ENCODE peak calls at places on chromosome 1, in five cellular contexts. One of them, this sample, is unnamed.

GRCh38 chr1:237507005-237507404 is 383.7 kb downstream of the ZP4 start:
- DNase-seq in neuronal stem cell: no peak
- DNase-seq in IMR-90: no peak
- DNase-seq in H1: no peak
- DNase-seq in mesenchymal stem cell: no peak
- DNase-seq in this sample: no peak

GRCh38 chr1:109649380-109649987 is 6.4 kb upstream of the GSTM4 start:
- DNase-seq in neuronal stem cell: no peak
- DNase-seq in IMR-90: peak
- DNase-seq in H1: no peak
- DNase-seq in mesenchymal stem cell: peak
- DNase-seq in this sample: no peak

GRCh38 chr1:164786980-164787833 is 228.2 kb downstream of the PBX1 start:
- DNase-seq in neuronal stem cell: peak
- DNase-seq in IMR-90: peak
- DNase-seq in H1: peak
- DNase-seq in mesenchymal stem cell: peak
- DNase-seq in this sample: peak

GRCh38 chr1:189654906-189655305 is 822.8 kb downstream of the BRINP3 start:
- DNase-seq in neuronal stem cell: no peak
- DNase-seq in IMR-90: peak
- DNase-seq in H1: no peak
- DNase-seq in mesenchymal stem cell: peak
- DNase-seq in this sample: no peak

GRCh38 chr1:150258275-150258666 is 697 bp downstream of the CA14 start:
- DNase-seq in neuronal stem cell: no peak
- DNase-seq in IMR-90: no peak
- DNase-seq in H1: no peak
- DNase-seq in mesenchymal stem cell: peak
- DNase-seq in this sample: no peak

GRCh38 chr1:245156041-245156735 is 1.4 kb downstream of the KIF26B start:
- DNase-seq in neuronal stem cell: peak
- DNase-seq in IMR-90: peak
- DNase-seq in H1: peak
- DNase-seq in mesenchymal stem cell: peak
- DNase-seq in this sample: peak

GRCh38 chr1:10152709-10153284 is 57.6 kb upstream of the KIF1B start:
- DNase-seq in neuronal stem cell: peak
- DNase-seq in IMR-90: peak
- DNase-seq in H1: no peak
- DNase-seq in mesenchymal stem cell: peak
- DNase-seq in this sample: peak

GRCh38 chr1:7435276-7436055 is 335.6 kb upstream of the VAMP3 start:
- DNase-seq in neuronal stem cell: no peak
- DNase-seq in IMR-90: no peak
- DNase-seq in H1: no peak
- DNase-seq in mesenchymal stem cell: no peak
- DNase-seq in this sample: no peak

GRCh38 chr1:47935163-47935562 is 62.0 kb downstream of the TRABD2B start:
- DNase-seq in neuronal stem cell: no peak
- DNase-seq in IMR-90: no peak
- DNase-seq in H1: no peak
- DNase-seq in mesenchymal stem cell: no peak
- DNase-seq in this sample: no peak

DNA sequence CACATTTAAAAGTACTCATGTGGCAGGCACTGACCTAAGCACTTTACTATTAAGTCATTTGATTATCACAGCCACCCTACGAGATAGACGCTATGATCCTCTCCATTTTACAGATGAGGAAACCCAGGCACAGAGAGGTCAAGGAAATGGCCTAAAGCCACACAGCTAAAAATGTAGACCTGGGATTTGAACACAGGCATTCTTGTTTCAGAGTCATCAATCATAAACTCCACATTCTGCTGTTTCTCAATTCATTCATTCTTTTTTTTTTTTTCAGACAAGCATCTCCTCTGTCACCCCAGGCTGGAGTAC is 8.3 kb downstream of the EPHA2 start:
- DNase-seq in neuronal stem cell: no peak
- DNase-seq in IMR-90: no peak
- DNase-seq in H1: no peak
- DNase-seq in mesenchymal stem cell: no peak
- DNase-seq in this sample: no peak
- H2BK5ac ChIP-seq in neuronal stem cell: no peak
- H2BK5ac ChIP-seq in IMR-90: peak
- H2BK5ac ChIP-seq in H1: no peak
- H2BK5ac ChIP-seq in mesenchymal stem cell: peak
- H2BK5ac ChIP-seq in this sample: peak

DNA sequence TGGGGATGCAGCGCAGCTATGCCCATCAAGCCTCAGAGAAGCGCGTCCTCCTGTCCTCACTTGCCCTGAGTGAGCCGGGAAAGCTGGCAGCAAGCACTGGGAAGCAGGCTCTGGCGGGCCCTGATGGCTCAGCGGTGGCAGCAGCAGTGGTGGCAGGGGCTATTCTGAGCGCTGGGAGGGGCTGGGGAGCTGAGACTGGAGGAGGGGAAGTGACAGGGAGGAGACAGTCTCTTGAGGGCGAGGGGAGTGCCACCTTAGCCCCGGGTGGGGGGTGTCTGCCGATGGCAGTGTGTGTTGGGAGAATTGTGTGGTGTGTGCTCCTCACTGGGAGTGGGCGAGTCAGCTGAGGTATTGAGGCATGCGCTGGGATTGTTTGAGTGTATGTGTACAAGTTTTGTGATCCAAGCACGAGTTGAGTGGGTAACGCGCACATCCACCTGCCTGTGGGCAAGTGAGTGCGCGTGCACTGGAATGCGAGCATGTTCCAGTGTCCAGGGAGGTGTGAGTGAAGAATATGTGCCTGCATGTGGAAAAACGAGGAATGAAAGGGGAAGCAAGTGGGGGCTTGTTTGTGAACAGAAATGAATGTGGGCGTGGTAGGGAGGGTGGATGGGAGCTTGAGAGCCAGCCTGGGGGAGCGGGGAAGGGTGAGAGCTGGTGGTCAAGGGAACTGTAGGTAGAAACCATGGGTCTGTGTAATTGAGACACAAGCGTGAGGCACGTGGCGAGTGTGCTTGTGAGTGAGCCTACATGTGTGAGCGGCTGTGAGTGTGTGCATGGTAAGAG is 2.9 kb upstream of the FOXO6 start:
- DNase-seq in neuronal stem cell: no peak
- DNase-seq in IMR-90: no peak
- DNase-seq in H1: no peak
- DNase-seq in mesenchymal stem cell: no peak
- DNase-seq in this sample: no peak
- H2BK5ac ChIP-seq in neuronal stem cell: peak
- H2BK5ac ChIP-seq in IMR-90: no peak
- H2BK5ac ChIP-seq in H1: peak
- H2BK5ac ChIP-seq in mesenchymal stem cell: no peak
- H2BK5ac ChIP-seq in this sample: no peak

GRCh38 chr1:31657020-31657804 is 12.5 kb upstream of the PEF1 start:
- DNase-seq in neuronal stem cell: no peak
- DNase-seq in IMR-90: no peak
- DNase-seq in H1: no peak
- DNase-seq in mesenchymal stem cell: no peak
- DNase-seq in this sample: no peak

GRCh38 chr1:31653761-31654160 is 9.1 kb upstream of the PEF1 start:
- DNase-seq in neuronal stem cell: no peak
- DNase-seq in IMR-90: no peak
- DNase-seq in H1: no peak
- DNase-seq in mesenchymal stem cell: no peak
- DNase-seq in this sample: no peak

GRCh38 chr1:31655104-31655503 is 10.4 kb upstream of the PEF1 start:
- DNase-seq in neuronal stem cell: no peak
- DNase-seq in IMR-90: no peak
- DNase-seq in H1: no peak
- DNase-seq in mesenchymal stem cell: no peak
- DNase-seq in this sample: no peak

GRCh38 chr1:31654171-31654776 is 9.6 kb upstream of the PEF1 start:
- DNase-seq in neuronal stem cell: no peak
- DNase-seq in IMR-90: no peak
- DNase-seq in H1: no peak
- DNase-seq in mesenchymal stem cell: no peak
- DNase-seq in this sample: no peak

GRCh38 chr1:31655756-31656155 is 11.1 kb upstream of the PEF1 start:
- DNase-seq in neuronal stem cell: no peak
- DNase-seq in IMR-90: no peak
- DNase-seq in H1: no peak
- DNase-seq in mesenchymal stem cell: no peak
- DNase-seq in this sample: no peak
- H2BK5ac ChIP-seq in neuronal stem cell: no peak
- H2BK5ac ChIP-seq in IMR-90: no peak
- H2BK5ac ChIP-seq in H1: no peak
- H2BK5ac ChIP-seq in mesenchymal stem cell: no peak
- H2BK5ac ChIP-seq in this sample: no peak

DNA sequence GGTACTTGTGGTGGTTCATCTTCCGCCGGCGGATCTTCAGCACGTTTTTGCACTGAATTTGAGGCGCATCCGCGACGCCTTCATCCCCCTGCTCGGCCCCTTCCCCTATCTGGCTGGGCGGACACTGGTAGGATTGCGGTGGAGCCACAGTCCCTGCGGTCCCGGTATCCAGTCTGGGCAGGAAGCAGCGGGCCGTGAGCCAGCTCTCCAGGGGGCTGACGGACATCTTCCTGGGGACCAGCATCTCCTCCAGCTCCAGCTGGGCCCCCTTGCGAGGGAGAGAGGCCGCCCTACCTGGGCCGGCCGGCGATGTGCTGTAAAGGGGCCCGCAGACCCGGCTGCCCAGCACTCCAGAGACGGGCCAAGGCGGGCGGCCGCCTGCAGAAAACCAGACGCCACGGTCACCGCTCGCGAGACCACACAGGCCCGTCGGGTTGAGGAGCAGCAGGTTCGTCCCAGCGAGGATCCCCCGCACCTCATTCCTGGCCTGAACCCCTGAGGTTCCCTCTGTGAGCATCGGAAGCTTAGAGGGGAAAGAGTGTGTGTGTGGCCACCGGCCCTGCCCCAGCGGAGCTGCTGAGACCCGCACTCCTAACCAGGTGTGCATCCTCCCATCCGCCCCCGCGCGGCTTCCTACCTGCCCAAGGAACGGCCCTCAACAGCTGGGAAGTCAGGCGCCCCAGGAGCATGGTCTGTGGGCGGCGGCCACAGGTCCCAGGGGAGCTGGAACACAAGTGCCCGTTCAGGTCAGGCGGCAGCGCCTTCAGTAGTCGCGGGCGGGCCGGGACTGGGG is 743 bp downstream of the AURKAIP1 start:
- DNase-seq in neuronal stem cell: no peak
- DNase-seq in IMR-90: no peak
- DNase-seq in H1: no peak
- DNase-seq in mesenchymal stem cell: no peak
- DNase-seq in this sample: no peak
- H2BK5ac ChIP-seq in neuronal stem cell: peak
- H2BK5ac ChIP-seq in IMR-90: no peak
- H2BK5ac ChIP-seq in H1: peak
- H2BK5ac ChIP-seq in mesenchymal stem cell: peak
- H2BK5ac ChIP-seq in this sample: no peak

DNA sequence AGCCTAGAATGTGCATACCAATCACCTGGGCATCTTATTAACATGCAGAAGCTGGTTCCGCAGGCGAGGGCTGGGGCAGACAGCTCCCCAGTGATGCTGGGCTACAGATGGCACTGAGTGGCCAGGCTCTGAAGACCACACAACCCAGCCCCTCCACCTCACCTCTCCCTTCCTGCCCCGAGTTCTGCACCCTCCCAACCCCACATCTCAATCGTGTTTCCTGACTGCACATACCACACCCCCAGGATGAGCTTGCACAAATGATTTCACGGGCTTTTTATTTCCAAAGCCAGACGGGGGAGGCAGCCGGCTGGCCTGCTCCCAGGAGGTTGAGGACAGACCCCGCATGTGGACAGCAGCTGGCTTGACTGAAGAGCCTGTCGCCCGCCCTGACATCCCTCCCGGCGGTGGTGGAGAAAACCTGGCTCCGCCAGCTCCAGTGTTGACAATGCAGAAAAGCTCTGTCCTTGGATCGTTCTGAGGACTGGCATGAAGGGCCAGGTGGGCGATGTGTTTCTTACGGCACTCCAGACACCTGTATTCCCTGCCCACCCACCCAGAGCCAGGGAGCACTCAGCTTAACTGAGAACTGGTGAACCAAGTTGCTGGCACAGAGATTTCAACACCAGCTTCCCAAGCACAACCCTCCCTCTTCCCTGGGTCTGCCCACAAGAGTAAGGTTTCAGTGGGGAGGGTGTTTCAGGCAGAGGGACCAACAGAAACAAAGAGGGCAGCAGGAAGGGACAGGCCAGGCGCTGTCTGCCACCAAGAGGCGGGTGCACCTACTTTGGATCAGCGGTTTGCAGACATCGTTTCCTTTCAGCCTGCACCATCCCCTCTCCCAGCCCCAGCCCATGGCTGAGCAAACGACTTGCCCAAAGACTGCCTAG is 21.6 kb upstream of the ALDH4A1 start:
- DNase-seq in neuronal stem cell: no peak
- DNase-seq in IMR-90: peak
- DNase-seq in H1: no peak
- DNase-seq in mesenchymal stem cell: no peak
- DNase-seq in this sample: no peak
- H2BK5ac ChIP-seq in neuronal stem cell: no peak
- H2BK5ac ChIP-seq in IMR-90: peak
- H2BK5ac ChIP-seq in H1: no peak
- H2BK5ac ChIP-seq in mesenchymal stem cell: no peak
- H2BK5ac ChIP-seq in this sample: no peak

DNA sequence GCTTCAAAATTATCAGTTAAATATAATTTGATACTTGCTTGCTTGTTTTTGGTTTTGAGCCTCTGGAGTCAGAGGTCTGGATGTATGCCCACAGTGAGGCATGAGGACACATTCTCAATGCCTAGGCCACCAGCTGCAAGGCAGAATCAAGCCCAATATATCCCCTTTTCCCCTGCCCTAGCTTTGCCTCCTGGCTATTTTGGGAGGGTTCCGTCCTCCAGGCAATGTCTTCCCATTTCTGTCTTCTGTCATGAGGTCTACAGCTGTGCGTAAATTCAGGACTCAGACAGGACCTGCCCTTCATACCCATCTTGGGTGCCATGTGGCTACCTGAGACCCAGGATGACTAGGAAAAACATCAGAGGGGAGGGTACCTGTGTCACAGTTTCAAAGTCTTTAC is 19.2 kb downstream of the NRDC start:
- DNase-seq in neuronal stem cell: no peak
- DNase-seq in IMR-90: no peak
- DNase-seq in H1: no peak
- DNase-seq in mesenchymal stem cell: no peak
- DNase-seq in this sample: no peak
- H2BK5ac ChIP-seq in neuronal stem cell: no peak
- H2BK5ac ChIP-seq in IMR-90: no peak
- H2BK5ac ChIP-seq in H1: peak
- H2BK5ac ChIP-seq in mesenchymal stem cell: no peak
- H2BK5ac ChIP-seq in this sample: no peak

DNA sequence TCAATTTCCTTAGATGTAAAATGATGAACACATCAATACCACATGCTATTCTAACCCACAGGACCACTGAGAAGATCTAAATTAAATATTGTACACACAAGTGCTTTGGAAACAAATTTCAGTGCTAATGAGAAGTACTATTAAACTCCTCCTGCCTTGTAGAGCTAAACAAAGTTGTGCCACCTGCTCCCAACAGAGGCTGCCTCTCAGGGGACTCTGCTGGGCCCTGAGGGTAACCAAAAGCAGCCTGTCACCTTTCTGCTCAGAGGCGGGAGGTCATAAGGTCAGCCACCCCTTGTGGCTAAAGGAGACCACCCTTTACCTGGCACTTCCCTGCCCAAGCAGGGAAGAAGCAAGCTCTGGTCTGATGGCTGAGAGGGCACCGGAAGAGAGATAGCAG is 6.3 kb downstream of the SLC9A1 start:
- DNase-seq in neuronal stem cell: no peak
- DNase-seq in IMR-90: no peak
- DNase-seq in H1: no peak
- DNase-seq in mesenchymal stem cell: no peak
- DNase-seq in this sample: no peak
- H2BK5ac ChIP-seq in neuronal stem cell: no peak
- H2BK5ac ChIP-seq in IMR-90: no peak
- H2BK5ac ChIP-seq in H1: no peak
- H2BK5ac ChIP-seq in mesenchymal stem cell: no peak
- H2BK5ac ChIP-seq in this sample: no peak